ENCODE peak calls at places on chromosomes 12 and 14, in four cellular contexts. One of them, this sample, is unnamed. For H3K27me3, the result is how much of the 10 kb centered on the place peaks cover.

GRCh38 chr14:59229653-59230406 is 41.4 kb downstream of the DAAM1 start:
- DNase-seq in endothelial cell of umbilical vein: no peak
- DNase-seq in prostate gland: no peak
- DNase-seq in tibial nerve: no peak
- DNase-seq in this sample: no peak

GRCh38 chr12:47741340-47741703 is 16.0 kb upstream of the ENDOU start:
- DNase-seq in endothelial cell of umbilical vein: peak
- DNase-seq in prostate gland: no peak
- DNase-seq in tibial nerve: peak
- DNase-seq in this sample: peak

GRCh38 chr14:24325131-24325530 is 9.7 kb downstream of the ADCY4 start:
- DNase-seq in endothelial cell of umbilical vein: no peak
- DNase-seq in prostate gland: no peak
- DNase-seq in tibial nerve: no peak
- DNase-seq in this sample: no peak

GRCh38 chr14:101721951-101722661 is 39.4 kb upstream of the PPP2R5C start:
- DNase-seq in endothelial cell of umbilical vein: peak
- DNase-seq in prostate gland: peak
- DNase-seq in tibial nerve: no peak
- DNase-seq in this sample: peak

GRCh38 chr12:53180931-53181645 is 363 bp upstream of the CSAD start:
- DNase-seq in endothelial cell of umbilical vein: peak
- DNase-seq in prostate gland: peak
- DNase-seq in tibial nerve: no peak
- DNase-seq in this sample: peak

GRCh38 chr12:63276537-63277365 is 125.8 kb upstream of the AVPR1A start:
- DNase-seq in endothelial cell of umbilical vein: peak
- DNase-seq in prostate gland: no peak
- DNase-seq in tibial nerve: no peak
- DNase-seq in this sample: no peak

GRCh38 chr12:116266631-116267349 is 10.7 kb downstream of the MED13L start:
- DNase-seq in endothelial cell of umbilical vein: peak
- DNase-seq in prostate gland: no peak
- DNase-seq in tibial nerve: no peak
- DNase-seq in this sample: no peak

GRCh38 chr14:24965934-24966593 is 83.9 kb downstream of the STXBP6 start:
- DNase-seq in endothelial cell of umbilical vein: peak
- DNase-seq in prostate gland: peak
- DNase-seq in tibial nerve: no peak
- DNase-seq in this sample: peak

GRCh38 chr14:60964901-60965300 is 16.0 kb downstream of the TRMT5 start:
- DNase-seq in endothelial cell of umbilical vein: no peak
- DNase-seq in prostate gland: no peak
- DNase-seq in tibial nerve: no peak
- DNase-seq in this sample: no peak

GRCh38 chr12:93784339-93785086 is 107.3 kb downstream of the CRADD start:
- DNase-seq in endothelial cell of umbilical vein: peak
- DNase-seq in prostate gland: peak
- DNase-seq in tibial nerve: peak
- DNase-seq in this sample: peak

GRCh38 chr12:101570022-101570421 is 24.7 kb upstream of the MYBPC1 start:
- DNase-seq in endothelial cell of umbilical vein: peak
- DNase-seq in prostate gland: peak
- DNase-seq in tibial nerve: no peak
- DNase-seq in this sample: no peak

GRCh38 chr14:55512421-55512820 is 67.6 kb upstream of the KTN1 start:
- DNase-seq in endothelial cell of umbilical vein: no peak
- DNase-seq in prostate gland: no peak
- DNase-seq in tibial nerve: no peak
- DNase-seq in this sample: no peak

GRCh38 chr14:105012171-105012985 is 8.5 kb downstream of the CDCA4 start:
- DNase-seq in endothelial cell of umbilical vein: no peak
- DNase-seq in prostate gland: no peak
- DNase-seq in tibial nerve: no peak
- DNase-seq in this sample: no peak

GRCh38 chr12:96677363-96677762 is 188.0 kb downstream of the CFAP54 start:
- DNase-seq in endothelial cell of umbilical vein: no peak
- DNase-seq in prostate gland: no peak
- DNase-seq in tibial nerve: no peak
- DNase-seq in this sample: no peak

GRCh38 chr12:12735301-12735700 is 18.1 kb downstream of the CDKN1B start:
- DNase-seq in endothelial cell of umbilical vein: peak
- DNase-seq in prostate gland: no peak
- DNase-seq in tibial nerve: no peak
- DNase-seq in this sample: no peak

GRCh38 chr12:70806827-70807226 is 113.7 kb downstream of the PTPRR start:
- DNase-seq in endothelial cell of umbilical vein: no peak
- DNase-seq in prostate gland: no peak
- DNase-seq in tibial nerve: no peak
- DNase-seq in this sample: no peak

GRCh38 chr14:97948841-97949240 is 1151.7 kb downstream of the VRK1 start:
- DNase-seq in endothelial cell of umbilical vein: no peak
- DNase-seq in prostate gland: no peak
- DNase-seq in tibial nerve: no peak
- DNase-seq in this sample: no peak

GRCh38 chr14:72644038-72644437 is 249.9 kb downstream of the DPF3 start:
- DNase-seq in endothelial cell of umbilical vein: no peak
- DNase-seq in prostate gland: no peak
- DNase-seq in tibial nerve: no peak
- DNase-seq in this sample: no peak

GRCh38 chr14:104576607-104577332 is 2.8 kb upstream of the C14orf180 start:
- DNase-seq in endothelial cell of umbilical vein: no peak
- DNase-seq in prostate gland: no peak
- DNase-seq in tibial nerve: no peak
- DNase-seq in this sample: no peak

GRCh38 chr14:91837076-91837475 is 30.3 kb downstream of the TC2N start:
- DNase-seq in endothelial cell of umbilical vein: no peak
- DNase-seq in prostate gland: no peak
- DNase-seq in tibial nerve: no peak
- DNase-seq in this sample: no peak

GRCh38 chr14:99564903-99565259 is 39.1 kb downstream of the CCDC85C start:
- DNase-seq in endothelial cell of umbilical vein: no peak
- DNase-seq in prostate gland: no peak
- DNase-seq in tibial nerve: no peak
- DNase-seq in this sample: no peak

GRCh38 chr12:106342397-106343212 is 14.9 kb upstream of the POLR3B start:
- DNase-seq in endothelial cell of umbilical vein: peak
- DNase-seq in prostate gland: peak
- DNase-seq in tibial nerve: peak
- DNase-seq in this sample: peak

GRCh38 chr12:51926718-51927117 is 19.4 kb downstream of the ACVRL1 start:
- DNase-seq in endothelial cell of umbilical vein: peak
- DNase-seq in prostate gland: peak
- DNase-seq in tibial nerve: no peak
- DNase-seq in this sample: no peak

GRCh38 chr14:102795060-102795925 is 18.0 kb downstream of the TRAF3 start:
- DNase-seq in endothelial cell of umbilical vein: peak
- DNase-seq in prostate gland: peak
- DNase-seq in tibial nerve: peak
- DNase-seq in this sample: peak

GRCh38 chr12:100120355-100120754 is 22.3 kb downstream of the BLTP3B start:
- DNase-seq in endothelial cell of umbilical vein: no peak
- DNase-seq in prostate gland: no peak
- DNase-seq in tibial nerve: no peak
- DNase-seq in this sample: no peak

GRCh38 chr12:10179871-10180270 is 1.0 kb downstream of the TMEM52B start:
- DNase-seq in endothelial cell of umbilical vein: no peak
- DNase-seq in prostate gland: no peak
- DNase-seq in tibial nerve: no peak
- DNase-seq in this sample: no peak

GRCh38 chr12:10174986-10175614 is 3.2 kb upstream of the OLR1 start:
- DNase-seq in endothelial cell of umbilical vein: no peak
- DNase-seq in prostate gland: no peak
- DNase-seq in tibial nerve: no peak
- DNase-seq in this sample: no peak

GRCh38 chr12:10178766-10179165 is at the start of gene TMEM52B:
- DNase-seq in endothelial cell of umbilical vein: no peak
- DNase-seq in prostate gland: no peak
- DNase-seq in tibial nerve: no peak
- DNase-seq in this sample: no peak

GRCh38 chr12:10171954-10172353 is at the start of gene OLR1:
- DNase-seq in endothelial cell of umbilical vein: no peak
- DNase-seq in prostate gland: no peak
- DNase-seq in tibial nerve: no peak
- DNase-seq in this sample: no peak

DNA sequence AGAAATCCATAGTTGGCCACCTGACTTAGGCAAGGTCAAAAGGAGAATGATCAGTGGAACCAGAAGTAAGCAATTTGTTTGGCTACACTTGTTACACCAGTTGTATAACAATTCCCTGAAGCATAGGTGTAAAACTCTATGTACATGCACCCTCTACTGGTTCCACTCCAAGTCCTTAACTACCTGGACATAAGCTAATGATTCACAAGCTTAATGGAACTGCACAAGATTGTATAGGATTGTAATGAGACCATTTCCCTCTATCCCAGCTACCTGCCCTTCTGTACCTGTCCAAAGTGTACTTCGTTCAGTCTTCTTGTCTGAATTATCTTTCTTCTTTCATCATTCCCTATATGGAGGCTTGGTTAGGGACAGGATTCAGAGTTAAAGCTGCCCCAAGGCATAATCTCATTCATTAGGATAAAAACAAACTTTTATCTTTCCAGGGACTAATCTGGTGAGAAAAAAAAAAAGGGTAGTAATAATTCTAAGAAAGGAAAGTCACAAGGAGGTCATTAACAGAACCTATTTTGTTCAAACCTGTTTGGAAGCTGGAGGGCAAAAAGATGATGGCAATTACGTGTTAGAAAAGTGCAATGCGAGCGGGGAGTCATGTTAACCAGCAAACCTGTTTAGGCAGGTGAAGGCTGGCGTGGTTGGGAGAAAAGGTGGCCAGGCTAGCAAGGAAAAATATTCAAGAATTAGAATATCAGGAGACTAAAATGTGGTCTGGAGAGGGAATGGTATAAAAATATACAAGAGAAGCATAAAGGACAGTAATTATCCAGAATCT is 2.8 kb upstream of the TMEM52B start:
- DNase-seq in endothelial cell of umbilical vein: no peak
- DNase-seq in prostate gland: peak
- DNase-seq in tibial nerve: no peak
- DNase-seq in this sample: no peak
- H3K27me3 ChIP-seq in endothelial cell of umbilical vein: under half
- H3K27me3 ChIP-seq in prostate gland: under half
- H3K27me3 ChIP-seq in tibial nerve: under half
- H3K27me3 ChIP-seq in this sample: under half

DNA sequence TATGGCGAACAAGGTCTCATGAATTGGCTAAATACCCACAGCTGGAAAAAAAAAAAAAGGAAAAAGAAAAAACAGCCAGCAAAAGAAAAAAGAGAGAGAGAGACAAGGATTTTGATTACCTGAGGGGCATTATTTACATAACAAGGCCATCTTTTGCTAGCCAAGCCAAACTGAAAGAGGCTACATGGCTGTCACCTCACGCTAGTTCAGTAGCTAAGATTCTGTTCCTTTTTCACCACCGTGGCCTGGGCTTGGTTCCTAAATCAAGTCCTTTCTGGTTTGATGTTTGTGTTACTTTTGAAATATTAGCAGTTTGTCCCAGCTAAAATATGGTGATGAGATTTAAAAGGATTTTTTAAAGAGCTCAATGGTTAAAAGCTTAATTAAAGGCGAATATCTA is 2.0 kb upstream of the SDS start:
- DNase-seq in endothelial cell of umbilical vein: no peak
- DNase-seq in prostate gland: no peak
- DNase-seq in tibial nerve: no peak
- DNase-seq in this sample: no peak
- TF ChIP-seq POLR2A in endothelial cell of umbilical vein: no peak
- TF ChIP-seq POLR2A in prostate gland: no peak
- TF ChIP-seq POLR2A in tibial nerve: no peak
- TF ChIP-seq POLR2A in this sample: no peak

GRCh38 chr14:52013984-52014600 is 24.7 kb downstream of the RTRAF start:
- DNase-seq in endothelial cell of umbilical vein: no peak
- DNase-seq in prostate gland: no peak
- DNase-seq in tibial nerve: no peak
- DNase-seq in this sample: no peak
- TF ChIP-seq CTCF in endothelial cell of umbilical vein: peak
- TF ChIP-seq CTCF in prostate gland: no peak
- TF ChIP-seq CTCF in tibial nerve: no peak
- TF ChIP-seq CTCF in this sample: no peak

DNA sequence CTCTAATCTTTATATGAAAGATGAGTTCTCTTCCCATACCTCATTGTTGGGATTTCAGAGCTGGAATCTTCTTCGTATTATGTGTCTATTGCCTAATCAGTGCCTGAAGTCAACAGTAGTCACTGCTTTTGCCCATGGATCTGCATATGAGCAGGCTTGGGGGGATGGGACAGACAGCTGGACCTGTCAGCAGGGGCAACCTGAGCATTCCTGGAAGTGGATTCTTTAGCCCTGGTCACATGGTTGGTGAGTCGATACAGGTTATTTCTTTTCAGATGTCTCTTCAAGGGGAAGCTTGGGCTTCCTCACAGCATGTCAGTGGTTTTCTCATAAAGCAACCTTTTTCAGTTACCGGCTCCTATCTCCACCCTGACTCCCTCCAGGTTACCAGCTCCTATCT is 97.3 kb upstream of the RBM19 start:
- DNase-seq in endothelial cell of umbilical vein: no peak
- DNase-seq in prostate gland: no peak
- DNase-seq in tibial nerve: no peak
- DNase-seq in this sample: no peak
- H3K27me3 ChIP-seq in endothelial cell of umbilical vein: under half
- H3K27me3 ChIP-seq in prostate gland: under half
- H3K27me3 ChIP-seq in tibial nerve: under half
- H3K27me3 ChIP-seq in this sample: under half

GRCh38 chr14:77077040-77077439 is 21.0 kb upstream of the CIPC start:
- DNase-seq in endothelial cell of umbilical vein: no peak
- DNase-seq in prostate gland: no peak
- DNase-seq in tibial nerve: no peak
- DNase-seq in this sample: no peak

GRCh38 chr14:77074969-77075368 is 23.1 kb upstream of the CIPC start:
- DNase-seq in endothelial cell of umbilical vein: no peak
- DNase-seq in prostate gland: no peak
- DNase-seq in tibial nerve: no peak
- DNase-seq in this sample: no peak

GRCh38 chr14:77071938-77072388 is 26.1 kb upstream of the CIPC start:
- DNase-seq in endothelial cell of umbilical vein: no peak
- DNase-seq in prostate gland: no peak
- DNase-seq in tibial nerve: no peak
- DNase-seq in this sample: no peak

DNA sequence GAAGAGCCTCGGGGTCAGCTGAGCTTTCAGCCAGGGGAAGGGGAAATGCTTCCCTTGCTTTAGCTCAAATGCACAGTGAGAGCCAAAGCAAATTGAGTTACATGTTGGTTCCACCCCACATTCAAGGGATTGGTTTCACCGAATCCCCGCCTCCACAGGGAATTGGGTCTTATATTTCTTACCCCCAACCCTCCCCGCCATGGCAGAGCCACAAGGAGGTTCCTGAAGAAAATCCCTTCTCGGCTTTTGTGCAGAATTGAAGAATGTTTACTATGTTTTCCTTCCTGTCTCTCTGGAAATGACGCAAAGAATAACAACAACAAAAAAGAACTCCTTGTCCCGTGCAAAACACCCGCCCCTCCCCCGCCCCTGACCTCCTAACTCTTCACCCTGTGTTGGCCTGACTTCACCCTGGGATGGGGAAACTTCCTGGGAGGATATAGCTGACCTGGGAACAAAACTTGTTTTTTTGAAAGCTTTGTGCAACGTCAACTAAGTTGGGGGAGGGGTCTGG is 21.9 kb upstream of the CIPC start:
- DNase-seq in endothelial cell of umbilical vein: peak
- DNase-seq in prostate gland: no peak
- DNase-seq in tibial nerve: peak
- DNase-seq in this sample: peak
- TF ChIP-seq POLR2A in endothelial cell of umbilical vein: no peak
- TF ChIP-seq POLR2A in prostate gland: no peak
- TF ChIP-seq POLR2A in tibial nerve: peak
- TF ChIP-seq POLR2A in this sample: peak

This sample was measured in uterus.